ENCODE peak calls at places on chromosomes 7 and 10, in eight cellular contexts. One of them, this sample, is unnamed.

GRCh38 chr7:105885386-105886111 is 9.2 kb upstream of the ATXN7L1 start:
- DNase-seq in breast epithelium: no peak
- DNase-seq in AG09319: no peak
- DNase-seq in ascending aorta: no peak
- DNase-seq in epithelial cell of esophagus: no peak
- DNase-seq in psoas muscle: no peak
- DNase-seq in CD8-positive, alpha-beta T cell: no peak
- DNase-seq in kidney: no peak
- DNase-seq in this sample: peak; percentile 27

GRCh38 chr7:30931161-30931926 is 19.7 kb downstream of the AQP1 start:
- DNase-seq in breast epithelium: peak; percentile 12
- DNase-seq in AG09319: no peak
- DNase-seq in ascending aorta: no peak
- DNase-seq in epithelial cell of esophagus: no peak
- DNase-seq in psoas muscle: peak; percentile 70
- DNase-seq in CD8-positive, alpha-beta T cell: no peak
- DNase-seq in kidney: peak; percentile 69
- DNase-seq in this sample: no peak

GRCh38 chr10:119919271-119919670 is 26.7 kb downstream of the SEC23IP start:
- DNase-seq in breast epithelium: no peak
- DNase-seq in AG09319: no peak
- DNase-seq in ascending aorta: no peak
- DNase-seq in epithelial cell of esophagus: no peak
- DNase-seq in psoas muscle: no peak
- DNase-seq in CD8-positive, alpha-beta T cell: no peak
- DNase-seq in kidney: no peak
- DNase-seq in this sample: no peak

GRCh38 chr10:124417846-124418725 is 637 bp downstream of the OAT start:
- DNase-seq in breast epithelium: peak; percentile 41
- DNase-seq in AG09319: peak; percentile 24
- DNase-seq in ascending aorta: no peak
- DNase-seq in epithelial cell of esophagus: peak; percentile 52
- DNase-seq in psoas muscle: peak; percentile 84
- DNase-seq in CD8-positive, alpha-beta T cell: peak; percentile 42
- DNase-seq in kidney: peak; percentile 88
- DNase-seq in this sample: peak; percentile 55

GRCh38 chr10:14688606-14689005 is 86.1 kb downstream of the FAM107B start:
- DNase-seq in breast epithelium: no peak
- DNase-seq in AG09319: no peak
- DNase-seq in ascending aorta: no peak
- DNase-seq in epithelial cell of esophagus: no peak
- DNase-seq in psoas muscle: no peak
- DNase-seq in CD8-positive, alpha-beta T cell: no peak
- DNase-seq in kidney: no peak
- DNase-seq in this sample: no peak

GRCh38 chr10:22158426-22158825 is 59.4 kb downstream of the EBLN1 start:
- DNase-seq in breast epithelium: no peak
- DNase-seq in AG09319: no peak
- DNase-seq in ascending aorta: no peak
- DNase-seq in epithelial cell of esophagus: no peak
- DNase-seq in psoas muscle: no peak
- DNase-seq in CD8-positive, alpha-beta T cell: no peak
- DNase-seq in kidney: no peak
- DNase-seq in this sample: no peak

GRCh38 chr10:12707461-12708185 is 293.9 kb downstream of the CCDC3 start:
- DNase-seq in breast epithelium: no peak
- DNase-seq in AG09319: peak; percentile 81
- DNase-seq in ascending aorta: no peak
- DNase-seq in epithelial cell of esophagus: peak; percentile 88
- DNase-seq in psoas muscle: no peak
- DNase-seq in CD8-positive, alpha-beta T cell: no peak
- DNase-seq in kidney: no peak
- DNase-seq in this sample: peak; percentile 66

GRCh38 chr10:86665868-86666267 is 2.4 kb upstream of the LDB3 start:
- DNase-seq in breast epithelium: no peak
- DNase-seq in AG09319: no peak
- DNase-seq in ascending aorta: no peak
- DNase-seq in epithelial cell of esophagus: no peak
- DNase-seq in psoas muscle: no peak
- DNase-seq in CD8-positive, alpha-beta T cell: no peak
- DNase-seq in kidney: no peak
- DNase-seq in this sample: no peak

GRCh38 chr10:102599565-102600327 is 44.5 kb upstream of the TRIM8 start:
- DNase-seq in breast epithelium: no peak
- DNase-seq in AG09319: no peak
- DNase-seq in ascending aorta: no peak
- DNase-seq in epithelial cell of esophagus: no peak
- DNase-seq in psoas muscle: no peak
- DNase-seq in CD8-positive, alpha-beta T cell: no peak
- DNase-seq in kidney: no peak
- DNase-seq in this sample: no peak

GRCh38 chr10:92688927-92689662 is 660 bp upstream of the HHEX start:
- DNase-seq in breast epithelium: no peak
- DNase-seq in AG09319: no peak
- DNase-seq in ascending aorta: no peak
- DNase-seq in epithelial cell of esophagus: peak; percentile 14
- DNase-seq in psoas muscle: peak; percentile 55
- DNase-seq in CD8-positive, alpha-beta T cell: peak; percentile 17
- DNase-seq in kidney: peak; percentile 86
- DNase-seq in this sample: no peak

GRCh38 chr10:91798736-91799579 is 732 bp downstream of the TNKS2 start:
- DNase-seq in breast epithelium: no peak
- DNase-seq in AG09319: no peak
- DNase-seq in ascending aorta: no peak
- DNase-seq in epithelial cell of esophagus: peak; percentile 69
- DNase-seq in psoas muscle: peak; percentile 76
- DNase-seq in CD8-positive, alpha-beta T cell: peak; percentile 56
- DNase-seq in kidney: peak; percentile 83
- DNase-seq in this sample: peak; percentile 65

GRCh38 chr7:47954231-47954911 is 6.1 kb upstream of the PKD1L1 start:
- DNase-seq in breast epithelium: no peak
- DNase-seq in AG09319: no peak
- DNase-seq in ascending aorta: no peak
- DNase-seq in epithelial cell of esophagus: no peak
- DNase-seq in psoas muscle: no peak
- DNase-seq in CD8-positive, alpha-beta T cell: no peak
- DNase-seq in kidney: no peak
- DNase-seq in this sample: no peak

GRCh38 chr7:138204285-138204988 is 128.2 kb downstream of the AKR1D1 start:
- DNase-seq in breast epithelium: no peak
- DNase-seq in AG09319: no peak
- DNase-seq in ascending aorta: no peak
- DNase-seq in epithelial cell of esophagus: no peak
- DNase-seq in psoas muscle: no peak
- DNase-seq in CD8-positive, alpha-beta T cell: no peak
- DNase-seq in kidney: no peak
- DNase-seq in this sample: peak; percentile 50

GRCh38 chr10:3791974-3792633 is 7.1 kb upstream of the KLF6 start:
- DNase-seq in breast epithelium: no peak
- DNase-seq in AG09319: no peak
- DNase-seq in ascending aorta: no peak
- DNase-seq in epithelial cell of esophagus: peak; percentile 50
- DNase-seq in psoas muscle: no peak
- DNase-seq in CD8-positive, alpha-beta T cell: no peak
- DNase-seq in kidney: no peak
- DNase-seq in this sample: no peak

GRCh38 chr10:3787816-3788215 is 2.8 kb upstream of the KLF6 start:
- DNase-seq in breast epithelium: no peak
- DNase-seq in AG09319: no peak
- DNase-seq in ascending aorta: no peak
- DNase-seq in epithelial cell of esophagus: no peak
- DNase-seq in psoas muscle: no peak
- DNase-seq in CD8-positive, alpha-beta T cell: no peak
- DNase-seq in kidney: no peak
- DNase-seq in this sample: no peak

GRCh38 chr10:3789621-3790020 is 4.6 kb upstream of the KLF6 start:
- DNase-seq in breast epithelium: no peak
- DNase-seq in AG09319: no peak
- DNase-seq in ascending aorta: no peak
- DNase-seq in epithelial cell of esophagus: no peak
- DNase-seq in psoas muscle: no peak
- DNase-seq in CD8-positive, alpha-beta T cell: no peak
- DNase-seq in kidney: no peak
- DNase-seq in this sample: no peak

GRCh38 chr10:3790858-3791257 is 5.8 kb upstream of the KLF6 start:
- DNase-seq in breast epithelium: no peak
- DNase-seq in AG09319: no peak
- DNase-seq in ascending aorta: no peak
- DNase-seq in epithelial cell of esophagus: no peak
- DNase-seq in psoas muscle: no peak
- DNase-seq in CD8-positive, alpha-beta T cell: no peak
- DNase-seq in kidney: no peak
- DNase-seq in this sample: no peak

GRCh38 chr10:3790272-3790671 is 5.3 kb upstream of the KLF6 start:
- DNase-seq in breast epithelium: no peak
- DNase-seq in AG09319: no peak
- DNase-seq in ascending aorta: no peak
- DNase-seq in epithelial cell of esophagus: peak; percentile 85
- DNase-seq in psoas muscle: no peak
- DNase-seq in CD8-positive, alpha-beta T cell: no peak
- DNase-seq in kidney: no peak
- DNase-seq in this sample: no peak
- TF ChIP-seq CTCF in breast epithelium: no peak
- TF ChIP-seq CTCF in AG09319: no peak
- TF ChIP-seq CTCF in ascending aorta: no peak
- TF ChIP-seq CTCF in epithelial cell of esophagus: no peak
- TF ChIP-seq CTCF in psoas muscle: no peak
- TF ChIP-seq CTCF in CD8-positive, alpha-beta T cell: no peak
- TF ChIP-seq CTCF in kidney: no peak
- TF ChIP-seq CTCF in this sample: no peak

GRCh38 chr7:151784843-151785680 is 91.9 kb downstream of the PRKAG2 start:
- DNase-seq in breast epithelium: no peak
- DNase-seq in AG09319: no peak
- DNase-seq in ascending aorta: no peak
- DNase-seq in epithelial cell of esophagus: no peak
- DNase-seq in psoas muscle: peak; percentile 40
- DNase-seq in CD8-positive, alpha-beta T cell: no peak
- DNase-seq in kidney: peak; percentile 48
- DNase-seq in this sample: no peak

GRCh38 chr7:151780626-151781025 is 96.3 kb downstream of the PRKAG2 start:
- DNase-seq in breast epithelium: no peak
- DNase-seq in AG09319: no peak
- DNase-seq in ascending aorta: no peak
- DNase-seq in epithelial cell of esophagus: no peak
- DNase-seq in psoas muscle: no peak
- DNase-seq in CD8-positive, alpha-beta T cell: no peak
- DNase-seq in kidney: no peak
- DNase-seq in this sample: no peak

GRCh38 chr7:151781161-151781845 is 95.6 kb downstream of the PRKAG2 start:
- DNase-seq in breast epithelium: no peak
- DNase-seq in AG09319: no peak
- DNase-seq in ascending aorta: no peak
- DNase-seq in epithelial cell of esophagus: no peak
- DNase-seq in psoas muscle: peak; percentile 40
- DNase-seq in CD8-positive, alpha-beta T cell: no peak
- DNase-seq in kidney: no peak
- DNase-seq in this sample: no peak

GRCh38 chr7:151783958-151784575 is 92.8 kb downstream of the PRKAG2 start:
- DNase-seq in breast epithelium: no peak
- DNase-seq in AG09319: no peak
- DNase-seq in ascending aorta: no peak
- DNase-seq in epithelial cell of esophagus: no peak
- DNase-seq in psoas muscle: peak; percentile 45
- DNase-seq in CD8-positive, alpha-beta T cell: no peak
- DNase-seq in kidney: peak; percentile 65
- DNase-seq in this sample: no peak

GRCh38 chr7:151782598-151783448 is 94.1 kb downstream of the PRKAG2 start:
- DNase-seq in breast epithelium: peak; percentile 47
- DNase-seq in AG09319: peak; percentile 10
- DNase-seq in ascending aorta: no peak
- DNase-seq in epithelial cell of esophagus: peak; percentile 29
- DNase-seq in psoas muscle: peak; percentile 87
- DNase-seq in CD8-positive, alpha-beta T cell: peak; percentile 74
- DNase-seq in kidney: peak; percentile 92
- DNase-seq in this sample: peak; percentile 52
- TF ChIP-seq CTCF in breast epithelium: peak; percentile 88
- TF ChIP-seq CTCF in AG09319: peak; percentile 83
- TF ChIP-seq CTCF in ascending aorta: peak; percentile 87
- TF ChIP-seq CTCF in epithelial cell of esophagus: peak; percentile 63
- TF ChIP-seq CTCF in psoas muscle: peak; percentile 85
- TF ChIP-seq CTCF in CD8-positive, alpha-beta T cell: peak; percentile 84
- TF ChIP-seq CTCF in kidney: peak; percentile 76
- TF ChIP-seq CTCF in this sample: peak; percentile 84

DNA sequence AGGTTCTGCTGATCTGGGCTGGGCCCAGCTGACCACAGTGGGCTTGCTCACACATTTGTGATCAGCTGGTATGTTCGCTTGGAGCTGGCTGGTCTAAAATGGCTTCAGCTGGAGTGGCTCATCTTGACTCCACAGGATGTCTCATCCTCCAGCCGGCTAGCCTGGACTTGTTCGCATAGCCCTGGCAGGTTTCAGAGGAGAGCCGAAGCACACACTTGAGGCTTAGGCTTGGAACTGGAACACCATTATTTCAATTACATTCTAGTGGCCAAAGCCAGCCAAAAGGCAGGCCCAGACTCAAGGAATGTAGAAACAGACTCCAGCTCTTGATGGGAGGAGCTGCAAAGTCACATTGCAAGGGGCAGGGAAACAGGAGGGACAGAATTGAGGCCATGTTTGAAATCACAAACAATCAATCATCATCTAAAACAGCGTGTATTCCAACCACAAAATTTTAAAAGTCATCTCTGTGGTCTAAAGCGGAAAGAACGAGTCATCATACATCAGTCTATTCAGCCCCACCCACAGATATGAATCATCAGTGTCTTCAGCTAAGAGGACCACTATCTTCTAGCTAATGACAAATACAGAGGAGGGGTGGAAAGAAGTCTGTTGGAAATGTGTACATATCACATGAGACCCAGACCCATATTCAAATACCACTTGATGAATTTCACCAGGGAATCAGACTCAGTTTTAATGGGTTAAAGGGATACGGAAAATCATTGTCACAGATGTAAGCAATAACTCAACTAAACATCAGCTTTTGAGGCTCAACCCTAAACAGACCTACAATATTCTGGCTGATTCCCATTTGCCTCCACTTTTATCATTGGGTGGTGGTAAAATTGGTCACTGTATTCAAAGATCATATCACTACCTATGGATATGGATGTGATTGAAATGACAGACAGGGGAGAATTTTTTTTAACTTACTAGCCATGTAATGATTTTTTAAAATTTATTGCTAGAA is 139.0 kb upstream of the MKLN1 start:
- DNase-seq in breast epithelium: no peak
- DNase-seq in AG09319: peak; percentile 89
- DNase-seq in ascending aorta: no peak
- DNase-seq in epithelial cell of esophagus: peak; percentile 98
- DNase-seq in psoas muscle: no peak
- DNase-seq in CD8-positive, alpha-beta T cell: peak; percentile 56
- DNase-seq in kidney: no peak
- DNase-seq in this sample: peak; percentile 94
- TF ChIP-seq CTCF in breast epithelium: no peak
- TF ChIP-seq CTCF in AG09319: no peak
- TF ChIP-seq CTCF in ascending aorta: no peak
- TF ChIP-seq CTCF in epithelial cell of esophagus: no peak
- TF ChIP-seq CTCF in psoas muscle: no peak
- TF ChIP-seq CTCF in CD8-positive, alpha-beta T cell: no peak
- TF ChIP-seq CTCF in kidney: no peak
- TF ChIP-seq CTCF in this sample: no peak

GRCh38 chr10:35882422-35883150 is 240.5 kb upstream of the FZD8 start:
- DNase-seq in breast epithelium: no peak
- DNase-seq in AG09319: no peak
- DNase-seq in ascending aorta: no peak
- DNase-seq in epithelial cell of esophagus: no peak
- DNase-seq in psoas muscle: no peak
- DNase-seq in CD8-positive, alpha-beta T cell: no peak
- DNase-seq in kidney: no peak
- DNase-seq in this sample: no peak
- TF ChIP-seq CTCF in breast epithelium: no peak
- TF ChIP-seq CTCF in AG09319: no peak
- TF ChIP-seq CTCF in ascending aorta: no peak
- TF ChIP-seq CTCF in epithelial cell of esophagus: peak; percentile 2
- TF ChIP-seq CTCF in psoas muscle: no peak
- TF ChIP-seq CTCF in CD8-positive, alpha-beta T cell: no peak
- TF ChIP-seq CTCF in kidney: no peak
- TF ChIP-seq CTCF in this sample: no peak